ENCODE peak calls at places on chromosomes 16 and 17, in seven cellular contexts. Q, P, E, Z, W, X and F are unnamed samples.

GRCh38 chr16:77273815-77274214 is 74.6 kb downstream of the SYCE1L start:
- DNase-seq in E (peak), P (no peak), Q (no peak), Z (no peak), W (no peak), X (no peak), F (no peak)

GRCh38 chr16:61887903-61888302 is 148.3 kb downstream of the CDH8 start:
- DNase-seq in X (no peak), P (peak), Q (no peak), W (peak), Z (no peak), E (no peak), F (no peak)

GRCh38 chr16:89986600-89986999 is 32.7 kb downstream of the DBNDD1 start:
- DNase-seq in Q (no peak), W (no peak), Z (no peak), E (no peak), X (no peak), P (no peak), F (no peak)

GRCh38 chr17:36813357-36813756 is 123.9 kb upstream of the LHX1 start:
- DNase-seq in W (no peak), P (no peak), Z (no peak), X (no peak), E (no peak), Q (no peak), F (no peak)

GRCh38 chr17:4853195-4853762 is 20.1 kb downstream of the MINK1 start:
- DNase-seq in Q (no peak), E (no peak), X (no peak), Z (no peak), W (peak), P (no peak), F (no peak)

GRCh38 chr17:76404976-76405563 is 20.7 kb downstream of the SPHK1 start:
- DNase-seq in Q (peak), W (no peak), Z (no peak), X (no peak), P (peak), E (peak), F (no peak)

GRCh38 chr16:87445486-87445885 is 47.3 kb downstream of the ZCCHC14 start:
- DNase-seq in P (no peak), Q (no peak), X (no peak), Z (no peak), W (no peak), E (peak), F (no peak)

GRCh38 chr17:78351449-78352006 is 8.3 kb downstream of the SOCS3 start:
- DNase-seq in Z (peak), X (peak), Q (peak), P (peak), E (peak), W (peak), F (peak)

GRCh38 chr16:583470-583814 is 6.4 kb upstream of the RAB40C start:
- DNase-seq in Q (no peak), W (no peak), X (no peak), E (no peak), P (no peak), Z (no peak), F (no peak)

GRCh38 chr17:73291260-73291801 is 20.5 kb downstream of the CDC42EP4 start:
- DNase-seq in Z (peak), W (peak), X (peak), P (peak), Q (peak), E (peak), F (peak)

GRCh38 chr17:21199311-21199710 is 14.7 kb downstream of the TMEM11 start:
- DNase-seq in X (no peak), Z (no peak), W (peak), Q (no peak), P (no peak), E (no peak), F (no peak)

GRCh38 chr16:78500659-78501226 is 401.3 kb downstream of the WWOX start:
- DNase-seq in X (no peak), E (no peak), P (no peak), Z (no peak), Q (no peak), W (no peak), F (no peak)

DNA sequence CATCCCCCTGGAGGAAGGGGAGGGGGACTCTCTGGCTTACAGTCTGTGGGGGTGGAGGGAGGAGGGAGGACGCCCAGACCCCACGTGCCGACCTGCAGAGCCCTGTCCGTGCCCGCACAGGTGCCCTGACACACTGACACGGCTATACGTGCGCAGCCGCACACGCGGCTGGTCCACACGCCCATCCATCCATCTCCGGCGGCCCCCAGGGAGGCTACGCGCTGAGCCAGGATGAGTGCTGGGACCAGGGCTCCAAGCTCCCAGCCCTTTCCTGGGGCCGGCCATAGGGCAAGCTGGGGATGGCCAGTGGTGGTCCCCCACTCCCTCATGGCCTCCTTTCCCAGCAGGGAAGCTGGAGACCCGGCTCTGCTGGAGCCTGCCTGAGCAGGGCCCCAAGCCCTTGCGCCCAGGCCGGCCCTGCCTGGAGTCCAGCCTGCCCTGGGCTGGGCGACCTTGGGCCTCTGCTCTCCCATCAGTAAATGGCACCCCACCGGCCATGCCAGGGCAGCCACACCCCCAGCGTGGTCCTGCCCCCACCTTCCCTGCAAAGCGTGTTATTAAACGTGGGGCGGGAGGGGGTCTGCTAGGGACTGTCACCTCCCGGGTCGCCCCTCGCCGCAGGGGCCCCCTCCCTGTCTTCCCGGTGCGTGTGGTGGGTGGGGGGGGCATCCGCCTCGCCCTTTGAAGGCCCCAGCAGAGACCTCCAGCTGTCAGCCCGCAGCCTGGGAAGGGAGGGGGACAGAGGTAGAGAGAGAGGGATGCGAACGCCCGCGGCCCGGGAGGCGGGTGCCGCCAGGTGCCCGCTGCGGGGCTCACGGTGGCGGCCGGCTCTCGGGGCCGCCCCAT is 866 bp downstream of the CASKIN1 start:
- DNase-seq in Z (no peak), X (no peak), P (no peak), E (no peak), W (no peak), Q (no peak), F (no peak)
- H3K4me3 ChIP-seq in Z (peak), X (peak), P (peak), E (no peak), W (peak), Q (peak), F (peak)

GRCh38 chr16:30985401-30986128 is 558 bp downstream of the HSD3B7 start:
- DNase-seq in P (peak), Q (peak), Z (no peak), X (peak), E (no peak), W (peak), F (no peak)
- TF ChIP-seq CTCF in P (no peak), Q (no peak), Z (no peak), X (no peak), E (no peak), W (peak), F (no peak)

GRCh38 chr16:1713331-1713730 is 7.3 kb downstream of the MAPK8IP3 start:
- DNase-seq in E (no peak), X (no peak), Z (no peak), W (no peak), Q (no peak), P (no peak), F (no peak)

GRCh38 chr16:1712791-1713261 is 6.8 kb downstream of the MAPK8IP3 start:
- DNase-seq in Q (no peak), P (no peak), E (peak), X (no peak), W (no peak), Z (no peak), F (no peak)

GRCh38 chr16:1715220-1715619 is 9.2 kb downstream of the MAPK8IP3 start:
- DNase-seq in Q (no peak), E (no peak), Z (no peak), P (no peak), X (no peak), W (no peak), F (no peak)

GRCh38 chr16:1710811-1711507 is 5.0 kb downstream of the MAPK8IP3 start:
- DNase-seq in Q (no peak), P (no peak), W (no peak), Z (no peak), E (no peak), X (no peak), F (no peak)

GRCh38 chr16:1713933-1714332 is 7.9 kb downstream of the MAPK8IP3 start:
- DNase-seq in W (no peak), Z (no peak), X (no peak), E (no peak), P (no peak), Q (no peak), F (no peak)
- H3K4me3 ChIP-seq in W (no peak), Z (no peak), X (no peak), E (no peak), P (no peak), Q (no peak), F (no peak)

GRCh38 chr17:83116311-83116771 is 36.9 kb downstream of the METRNL start:
- DNase-seq in X (no peak), W (no peak), E (no peak), Q (no peak), Z (no peak), P (no peak), F (no peak)
- TF ChIP-seq CTCF in X (no peak), W (no peak), E (no peak), Q (no peak), Z (no peak), P (no peak), F (no peak)

GRCh38 chr17:15340966-15341365 is 431 bp downstream of the TEKT3 start:
- DNase-seq in P (no peak), Z (no peak), W (no peak), X (no peak), Q (no peak), E (no peak), F (no peak)

GRCh38 chr17:15342460-15342859 is 1.1 kb upstream of the TEKT3 start:
- DNase-seq in Q (no peak), X (no peak), Z (no peak), P (no peak), W (peak), E (no peak), F (no peak)

GRCh38 chr17:15343749-15344148 is 2.4 kb upstream of the TEKT3 start:
- DNase-seq in Q (no peak), P (no peak), X (no peak), E (peak), Z (no peak), W (peak), F (no peak)

GRCh38 chr17:15341966-15342365 is 569 bp upstream of the TEKT3 start:
- DNase-seq in E (no peak), X (no peak), Z (no peak), P (no peak), W (peak), Q (no peak), F (no peak)

GRCh38 chr17:15341385-15341849 is at the start of gene TEKT3:
- DNase-seq in Z (peak), E (peak), X (peak), Q (peak), W (peak), P (peak), F (peak)
- H3K4me3 ChIP-seq in Z (peak), E (peak), X (peak), Q (peak), W (peak), P (peak), F (peak)

GRCh38 chr16:73177896-73178295 is 130.0 kb upstream of the ZFHX3 start:
- DNase-seq in P (no peak), Z (no peak), X (no peak), W (no peak), E (no peak), Q (no peak), F (no peak)

GRCh38 chr16:73179671-73180370 is 131.9 kb upstream of the ZFHX3 start:
- DNase-seq in E (peak), Q (no peak), X (peak), Z (no peak), W (no peak), P (no peak), F (no peak)

GRCh38 chr16:73173396-73173795 is 125.5 kb upstream of the ZFHX3 start:
- DNase-seq in X (peak), Q (no peak), P (peak), Z (no peak), W (no peak), E (peak), F (no peak)

GRCh38 chr16:73172621-73173312 is 124.8 kb upstream of the ZFHX3 start:
- DNase-seq in Z (no peak), W (peak), P (peak), Q (peak), E (peak), X (peak), F (peak)

GRCh38 chr16:73176577-73177013 is 128.7 kb upstream of the ZFHX3 start:
- DNase-seq in Q (no peak), Z (no peak), X (no peak), E (peak), P (no peak), W (peak), F (no peak)
- TF ChIP-seq CTCF in Q (no peak), Z (peak), X (peak), E (peak), P (peak), W (peak), F (peak)

DNA sequence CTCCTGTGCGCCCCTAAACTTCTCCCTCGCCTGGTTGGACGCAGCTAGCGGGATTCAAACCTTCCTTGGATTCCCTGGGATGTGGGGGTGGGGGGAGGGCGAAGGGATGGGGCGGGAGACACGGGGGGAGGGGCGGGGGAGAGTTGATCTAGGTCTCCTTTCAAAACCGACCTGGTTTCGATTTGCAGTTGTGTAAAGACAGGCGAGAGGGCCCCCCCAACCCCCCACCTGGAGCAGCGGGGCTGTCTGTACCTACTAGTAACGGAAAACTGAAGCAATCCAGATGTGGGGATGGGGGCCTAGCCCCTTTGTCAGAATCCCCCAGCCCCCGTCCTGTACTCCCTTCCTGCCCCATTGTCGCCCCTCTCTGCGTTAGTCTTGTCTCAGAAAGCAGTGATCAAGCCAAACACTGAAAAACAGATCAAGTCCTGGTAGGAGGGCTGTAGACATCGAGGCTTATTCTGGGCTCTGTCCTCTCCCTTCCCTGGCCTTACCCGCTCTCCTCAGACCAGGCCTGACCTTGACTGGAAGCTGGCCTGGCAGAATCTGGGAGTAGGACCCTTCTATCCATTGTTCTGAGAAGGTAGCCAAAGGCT is 902 bp downstream of the DLX4 start:
- DNase-seq in X (no peak), E (no peak), Z (no peak), P (no peak), Q (no peak), W (no peak), F (no peak)
- H3K4me3 ChIP-seq in X (no peak), E (no peak), Z (peak), P (no peak), Q (peak), W (no peak), F (peak)

GRCh38 chr16:85428168-85428898 is 184.8 kb upstream of the GSE1 start:
- DNase-seq in Z (no peak), W (peak), P (peak), X (peak), E (no peak), Q (no peak), F (no peak)
- TF ChIP-seq CTCF in Z (peak), W (peak), P (peak), X (peak), E (peak), Q (peak), F (peak)